ENCODE peak calls at places on chromosomes 1 and 21, in four cellular contexts. One of them, this sample, is unnamed.

GRCh38 chr1:192453360-192454045 is 122.1 kb upstream of the RGS1 start:
- DNase-seq in HepG2: no peak
- DNase-seq in K562: no peak
- DNase-seq in GM12878: no peak
- DNase-seq in this sample: no peak

GRCh38 chr1:8329439-8329838 is 11.5 kb downstream of the SLC45A1 start:
- DNase-seq in HepG2: no peak
- DNase-seq in K562: no peak
- DNase-seq in GM12878: no peak
- DNase-seq in this sample: no peak

GRCh38 chr1:73593804-73594203 is 604.2 kb downstream of the LRRIQ3 start:
- DNase-seq in HepG2: no peak
- DNase-seq in K562: no peak
- DNase-seq in GM12878: no peak
- DNase-seq in this sample: no peak

GRCh38 chr21:25750085-25750484 is 15.3 kb downstream of the GABPA start:
- DNase-seq in HepG2: no peak
- DNase-seq in K562: no peak
- DNase-seq in GM12878: no peak
- DNase-seq in this sample: no peak

GRCh38 chr1:216075339-216075738 is 347.9 kb downstream of the USH2A start:
- DNase-seq in HepG2: no peak
- DNase-seq in K562: no peak
- DNase-seq in GM12878: no peak
- DNase-seq in this sample: no peak

GRCh38 chr1:226597616-226598454 is 49.3 kb downstream of the STUM start:
- DNase-seq in HepG2: no peak
- DNase-seq in K562: no peak
- DNase-seq in GM12878: no peak
- DNase-seq in this sample: no peak

GRCh38 chr1:114749835-114750234 is 7.9 kb downstream of the CSDE1 start:
- DNase-seq in HepG2: no peak
- DNase-seq in K562: no peak
- DNase-seq in GM12878: no peak
- DNase-seq in this sample: no peak

GRCh38 chr1:207967703-207968102 is 56.8 kb upstream of the CD34 start:
- DNase-seq in HepG2: no peak
- DNase-seq in K562: no peak
- DNase-seq in GM12878: no peak
- DNase-seq in this sample: no peak

GRCh38 chr1:25197982-25198681 is 34.2 kb downstream of the SYF2 start:
- DNase-seq in HepG2: peak
- DNase-seq in K562: no peak
- DNase-seq in GM12878: no peak
- DNase-seq in this sample: no peak

GRCh38 chr1:106676021-106676420 is 380.5 kb upstream of the PRMT6 start:
- DNase-seq in HepG2: no peak
- DNase-seq in K562: no peak
- DNase-seq in GM12878: no peak
- DNase-seq in this sample: no peak

GRCh38 chr1:8017495-8018310 is 8.4 kb downstream of the ERRFI1 start:
- DNase-seq in HepG2: peak
- DNase-seq in K562: no peak
- DNase-seq in GM12878: no peak
- DNase-seq in this sample: no peak

GRCh38 chr1:26696645-26697440 is 1.0 kb downstream of the ARID1A start:
- DNase-seq in HepG2: no peak
- DNase-seq in K562: peak
- DNase-seq in GM12878: no peak
- DNase-seq in this sample: peak

GRCh38 chr1:90336552-90337324 is 341.8 kb downstream of the ZNF326 start:
- DNase-seq in HepG2: no peak
- DNase-seq in K562: no peak
- DNase-seq in GM12878: no peak
- DNase-seq in this sample: no peak

GRCh38 chr1:6099787-6100765 is 54.4 kb downstream of the KCNAB2 start:
- DNase-seq in HepG2: no peak
- DNase-seq in K562: no peak
- DNase-seq in GM12878: no peak
- DNase-seq in this sample: peak

GRCh38 chr21:45266518-45267389 is 20.9 kb downstream of the POFUT2 start:
- DNase-seq in HepG2: no peak
- DNase-seq in K562: no peak
- DNase-seq in GM12878: no peak
- DNase-seq in this sample: no peak

GRCh38 chr1:153466908-153467307 is 6.5 kb upstream of the S100A7 start:
- DNase-seq in HepG2: no peak
- DNase-seq in K562: no peak
- DNase-seq in GM12878: no peak
- DNase-seq in this sample: no peak

GRCh38 chr1:207049054-207049453 is 2.0 kb downstream of the YOD1 start:
- DNase-seq in HepG2: no peak
- DNase-seq in K562: no peak
- DNase-seq in GM12878: no peak
- DNase-seq in this sample: no peak

GRCh38 chr1:239888639-239889038 is 203.0 kb upstream of the FMN2 start:
- DNase-seq in HepG2: no peak
- DNase-seq in K562: no peak
- DNase-seq in GM12878: no peak
- DNase-seq in this sample: no peak

GRCh38 chr1:36764796-36765195 is 269.5 kb downstream of the GRIK3 start:
- DNase-seq in HepG2: no peak
- DNase-seq in K562: no peak
- DNase-seq in GM12878: no peak
- DNase-seq in this sample: no peak

GRCh38 chr1:153962088-153963029 is 978 bp downstream of the SLC39A1 start:
- DNase-seq in HepG2: peak
- DNase-seq in K562: peak
- DNase-seq in GM12878: no peak
- DNase-seq in this sample: no peak

GRCh38 chr1:186967659-186968394 is 139.1 kb downstream of the PLA2G4A start:
- DNase-seq in HepG2: no peak
- DNase-seq in K562: no peak
- DNase-seq in GM12878: no peak
- DNase-seq in this sample: no peak

GRCh38 chr1:155835548-155835947 is 21.5 kb downstream of the GON4L start:
- DNase-seq in HepG2: no peak
- DNase-seq in K562: no peak
- DNase-seq in GM12878: no peak
- DNase-seq in this sample: no peak

GRCh38 chr1:41977329-41977728 is 58.6 kb upstream of the HIVEP3 start:
- DNase-seq in HepG2: no peak
- DNase-seq in K562: no peak
- DNase-seq in GM12878: no peak
- DNase-seq in this sample: no peak

GRCh38 chr1:119636500-119637089 is 11.5 kb downstream of the ZNF697 start:
- DNase-seq in HepG2: no peak
- DNase-seq in K562: no peak
- DNase-seq in GM12878: no peak
- DNase-seq in this sample: no peak

DNA sequence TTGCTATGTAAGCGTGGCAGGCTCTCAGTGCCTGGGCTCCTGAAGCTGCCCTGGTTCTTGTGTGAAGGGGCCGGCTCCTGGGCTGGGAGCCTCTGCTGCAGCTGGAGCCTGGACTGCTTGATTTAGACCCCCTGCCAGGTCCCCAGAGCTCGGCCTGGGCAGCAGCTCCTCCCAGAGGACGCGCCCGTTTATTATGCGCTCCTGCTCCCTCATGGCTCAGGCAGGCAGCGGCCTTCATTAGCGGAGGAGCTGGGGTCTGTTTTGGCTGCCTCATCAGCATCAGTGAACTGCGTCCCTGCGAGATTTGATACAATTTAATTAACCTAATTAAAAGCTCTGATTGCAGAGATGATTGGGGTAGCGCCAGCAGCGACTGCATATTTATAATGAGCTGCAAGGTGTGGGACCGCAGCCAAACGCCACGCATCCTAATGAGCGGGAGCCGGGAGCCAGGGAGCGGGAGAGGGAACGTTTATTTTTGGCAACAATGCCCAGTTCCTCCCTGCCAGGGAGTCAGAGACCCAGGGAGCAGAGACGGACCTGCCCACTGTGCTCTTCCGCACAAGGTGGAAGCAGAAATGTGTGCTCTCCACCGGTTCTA is 16.6 kb downstream of the UTP11 start:
- DNase-seq in HepG2: no peak
- DNase-seq in K562: peak
- DNase-seq in GM12878: no peak
- DNase-seq in this sample: peak
- TF ChIP-seq NR2C2 in HepG2: no peak
- TF ChIP-seq NR2C2 in K562: no peak
- TF ChIP-seq NR2C2 in GM12878: no peak
- TF ChIP-seq NR2C2 in this sample: no peak

DNA sequence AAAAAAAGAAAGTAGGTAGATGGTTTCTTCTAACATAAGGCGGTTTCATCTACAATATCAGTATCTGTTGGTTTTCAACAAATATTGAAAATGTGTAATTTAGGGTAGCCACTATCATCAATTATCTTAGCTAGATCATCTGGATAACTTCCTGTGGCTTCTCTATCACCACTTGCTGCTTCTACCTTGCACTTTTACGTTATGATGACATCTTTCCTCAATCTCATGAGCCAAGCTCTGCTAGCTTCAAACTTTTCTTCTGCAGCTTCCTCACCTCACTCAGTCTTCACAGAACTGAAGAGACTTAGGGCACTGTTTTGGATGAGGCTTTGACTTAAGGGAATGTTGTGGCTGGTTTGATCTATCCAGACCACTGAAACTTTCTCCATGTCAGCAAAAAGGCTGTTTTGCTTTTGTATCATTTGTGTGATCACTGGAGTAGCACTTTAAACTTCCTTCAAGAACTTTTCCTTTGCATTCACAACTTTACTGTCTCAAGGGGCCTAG is 144.9 kb upstream of the HP1BP3 start:
- DNase-seq in HepG2: no peak
- DNase-seq in K562: no peak
- DNase-seq in GM12878: no peak
- DNase-seq in this sample: no peak
- TF ChIP-seq NR2C2 in HepG2: no peak
- TF ChIP-seq NR2C2 in K562: no peak
- TF ChIP-seq NR2C2 in GM12878: no peak
- TF ChIP-seq NR2C2 in this sample: no peak

GRCh38 chr1:159113783-159114182 is 37.2 kb upstream of the AIM2 start:
- DNase-seq in HepG2: no peak
- DNase-seq in K562: no peak
- DNase-seq in GM12878: no peak
- DNase-seq in this sample: no peak
- TF ChIP-seq NR2C2 in HepG2: no peak
- TF ChIP-seq NR2C2 in K562: no peak
- TF ChIP-seq NR2C2 in GM12878: no peak
- TF ChIP-seq NR2C2 in this sample: no peak

GRCh38 chr1:203219934-203220333 is 9.5 kb downstream of the CHIT1 start:
- DNase-seq in HepG2: no peak
- DNase-seq in K562: peak
- DNase-seq in GM12878: no peak
- DNase-seq in this sample: peak
- TF ChIP-seq NR2C2 in HepG2: no peak
- TF ChIP-seq NR2C2 in K562: no peak
- TF ChIP-seq NR2C2 in GM12878: no peak
- TF ChIP-seq NR2C2 in this sample: no peak

GRCh38 chr1:64624446-64624766 is 120.5 kb upstream of the RAVER2 start:
- DNase-seq in HepG2: no peak
- DNase-seq in K562: no peak
- DNase-seq in GM12878: no peak
- DNase-seq in this sample: no peak
- TF ChIP-seq NR2C2 in HepG2: no peak
- TF ChIP-seq NR2C2 in K562: no peak
- TF ChIP-seq NR2C2 in GM12878: no peak
- TF ChIP-seq NR2C2 in this sample: no peak

GRCh38 chr1:209516771-209517471 is 66.6 kb upstream of the CAMK1G start:
- DNase-seq in HepG2: no peak
- DNase-seq in K562: peak
- DNase-seq in GM12878: no peak
- DNase-seq in this sample: peak
- TF ChIP-seq NR2C2 in HepG2: no peak
- TF ChIP-seq NR2C2 in K562: no peak
- TF ChIP-seq NR2C2 in GM12878: no peak
- TF ChIP-seq NR2C2 in this sample: no peak

DNA sequence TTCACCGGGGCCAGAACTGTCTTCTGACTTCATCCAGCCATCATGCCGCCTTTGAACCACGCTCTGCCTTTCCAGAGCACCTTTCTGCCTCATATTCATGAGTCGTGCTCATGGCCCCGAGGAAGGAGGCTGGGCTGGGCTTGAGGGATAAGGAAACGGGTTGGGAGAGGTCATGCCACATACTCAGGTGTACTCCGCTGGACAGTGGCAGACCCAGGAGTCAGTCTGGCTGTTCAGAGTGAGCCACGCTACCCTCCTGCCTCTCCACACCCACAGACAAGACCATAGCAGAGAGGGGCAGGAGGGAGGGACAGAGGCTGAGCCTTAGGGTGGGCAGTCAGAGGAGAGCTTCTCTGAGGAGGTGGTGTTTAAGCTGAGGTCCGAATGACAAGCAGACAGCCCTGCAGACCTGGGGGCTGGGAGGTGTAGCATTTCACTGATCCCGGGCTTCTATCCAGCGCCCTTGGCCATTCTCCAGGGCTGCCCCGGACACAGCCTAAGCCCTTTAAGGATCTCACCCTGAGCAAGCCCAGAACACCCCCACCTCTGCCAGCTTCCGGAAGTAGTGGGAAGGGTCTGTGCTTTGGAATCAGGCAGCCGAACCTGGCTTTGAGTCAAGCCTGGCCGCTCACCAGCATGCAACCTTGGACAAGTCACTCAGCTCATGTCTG is 102.3 kb downstream of the LACTBL1 start:
- DNase-seq in HepG2: no peak
- DNase-seq in K562: no peak
- DNase-seq in GM12878: no peak
- DNase-seq in this sample: no peak
- TF ChIP-seq NR2C2 in HepG2: no peak
- TF ChIP-seq NR2C2 in K562: no peak
- TF ChIP-seq NR2C2 in GM12878: no peak
- TF ChIP-seq NR2C2 in this sample: no peak

GRCh38 chr1:56050911-56051310 is 528.5 kb downstream of the PLPP3 start:
- DNase-seq in HepG2: no peak
- DNase-seq in K562: no peak
- DNase-seq in GM12878: no peak
- DNase-seq in this sample: no peak

GRCh38 chr1:56045477-56045876 is 533.9 kb downstream of the PLPP3 start:
- DNase-seq in HepG2: no peak
- DNase-seq in K562: no peak
- DNase-seq in GM12878: no peak
- DNase-seq in this sample: no peak

GRCh38 chr1:56045062-56045461 is 534.3 kb downstream of the PLPP3 start:
- DNase-seq in HepG2: no peak
- DNase-seq in K562: no peak
- DNase-seq in GM12878: no peak
- DNase-seq in this sample: no peak
- TF ChIP-seq NR2C2 in HepG2: no peak
- TF ChIP-seq NR2C2 in K562: no peak
- TF ChIP-seq NR2C2 in GM12878: no peak
- TF ChIP-seq NR2C2 in this sample: no peak

GRCh38 chr1:3892748-3893147 is 7.3 kb downstream of the C1orf174 start:
- DNase-seq in HepG2: no peak
- DNase-seq in K562: no peak
- DNase-seq in GM12878: no peak
- DNase-seq in this sample: no peak
- TF ChIP-seq NR2C2 in HepG2: no peak
- TF ChIP-seq NR2C2 in K562: no peak
- TF ChIP-seq NR2C2 in GM12878: no peak
- TF ChIP-seq NR2C2 in this sample: no peak

This sample was measured in WTC11.